ENCODE peak calls at places on chromosomes 7 and 10, in six cellular contexts. D is esophagus muscularis mucosa; W is CD8-positive, alpha-beta T cell; K is fibroblast of the aortic adventitia; B is brain microvascular endothelial cell; H is astrocyte of the spinal cord. P is an unnamed sample.

GRCh38 chr7:36794689-36795088 is 70.4 kb upstream of the AOAH start:
- DNase-seq in H (no peak), W (no peak), B (no peak), K (no peak), D (peak), P (no peak)

GRCh38 chr10:113015201-113015600 is 65.2 kb downstream of the TCF7L2 start:
- DNase-seq in H (no peak), K (no peak), D (no peak), B (no peak), W (no peak), P (no peak)

GRCh38 chr7:64045301-64046040 is at the start of gene ZNF727:
- DNase-seq in W (no peak), K (no peak), H (no peak), D (no peak), B (no peak), P (no peak)

GRCh38 chr10:129057856-129058663 is 409.0 kb upstream of the MGMT start:
- DNase-seq in W (peak), D (peak), H (no peak), B (no peak), K (no peak), P (no peak)

GRCh38 chr10:31921031-31921430 is 7.6 kb downstream of the ARHGAP12 start:
- DNase-seq in D (no peak), H (no peak), W (no peak), K (no peak), B (no peak), P (no peak)

GRCh38 chr10:131452926-131453771 is 141.6 kb upstream of the TCERG1L start:
- DNase-seq in B (no peak), H (no peak), D (no peak), K (no peak), W (no peak), P (peak)

GRCh38 chr7:33933611-33934281 is 28.4 kb downstream of the BMPER start:
- DNase-seq in B (peak), D (no peak), H (peak), K (peak), W (no peak), P (no peak)

GRCh38 chr7:129468087-129468486 is 33.9 kb downstream of the STRIP2 start:
- DNase-seq in W (no peak), B (peak), D (no peak), K (peak), H (peak), P (no peak)

GRCh38 chr7:133233142-133233541 is 19.7 kb upstream of the EXOC4 start:
- DNase-seq in H (no peak), K (no peak), B (no peak), W (no peak), D (no peak), P (no peak)

GRCh38 chr10:70910486-70911350 is 22.4 kb upstream of the PCBD1 start:
- DNase-seq in D (no peak), B (no peak), K (no peak), H (no peak), W (no peak), P (no peak)

GRCh38 chr7:47786557-47787248 is 161.6 kb downstream of the PKD1L1 start:
- DNase-seq in B (peak), D (peak), W (no peak), H (peak), K (peak), P (peak)

GRCh38 chr10:129870926-129871660 is 93.0 kb downstream of the EBF3 start:
- DNase-seq in H (no peak), B (no peak), D (no peak), K (no peak), W (no peak), P (no peak)

GRCh38 chr10:44974628-44975431 is 3.8 kb downstream of the DEPP1 start:
- DNase-seq in B (peak), H (peak), K (peak), D (no peak), W (peak), P (peak)

GRCh38 chr7:66213637-66214036 is 8.5 kb downstream of the TPST1 start:
- DNase-seq in B (no peak), H (no peak), K (peak), W (no peak), D (no peak), P (no peak)

GRCh38 chr7:108824840-108825540 is 255.3 kb downstream of the DNAJB9 start:
- DNase-seq in K (peak), W (no peak), H (peak), D (no peak), B (peak), P (no peak)

GRCh38 chr10:118216526-118217035 is 125.5 kb downstream of the FAM204A start:
- DNase-seq in H (no peak), B (no peak), K (no peak), W (no peak), D (no peak), P (no peak)

GRCh38 chr7:130393799-130394411 is 13.6 kb downstream of the CPA1 start:
- DNase-seq in K (no peak), W (no peak), B (no peak), H (no peak), D (peak), P (no peak)

GRCh38 chr10:68586622-68587325 is 26.6 kb downstream of the TET1 start:
- DNase-seq in B (no peak), K (no peak), D (no peak), W (no peak), H (no peak), P (no peak)

GRCh38 chr7:16708980-16709379 is 44.6 kb upstream of the TSPAN13 start:
- DNase-seq in K (peak), D (no peak), W (no peak), H (peak), B (peak), P (no peak)

GRCh38 chr7:11416641-11417040 is 415.4 kb downstream of the THSD7A start:
- DNase-seq in W (no peak), K (no peak), H (no peak), D (no peak), B (no peak), P (no peak)

GRCh38 chr10:28715246-28715645 is 37.9 kb downstream of the BAMBI start:
- DNase-seq in H (no peak), W (no peak), D (no peak), K (no peak), B (no peak), P (no peak)

GRCh38 chr7:148994576-148994975 is 33.7 kb downstream of the PDIA4 start:
- DNase-seq in D (no peak), K (no peak), B (no peak), H (no peak), W (no peak), P (no peak)

GRCh38 chr7:5479133-5479745 is 55.6 kb upstream of the TNRC18 start:
- DNase-seq in B (peak), D (no peak), H (peak), W (no peak), K (peak), P (no peak)

GRCh38 chr7:114088541-114088940 is 169.7 kb upstream of the PPP1R3A start:
- DNase-seq in W (no peak), B (no peak), K (no peak), D (no peak), H (no peak), P (no peak)

GRCh38 chr7:78863248-78863647 is 590.2 kb downstream of the MAGI2 start:
- DNase-seq in W (no peak), H (no peak), B (no peak), D (no peak), K (no peak), P (no peak)

GRCh38 chr10:132329565-132330485 is 2.2 kb upstream of the LRRC27 start:
- DNase-seq in W (no peak), B (peak), H (peak), D (no peak), K (peak), P (peak)

GRCh38 chr7:143230602-143231457 is 9.0 kb downstream of the TAS2R40 start:
- DNase-seq in K (no peak), W (no peak), H (no peak), B (no peak), D (no peak), P (no peak)

GRCh38 chr7:114886241-114886640 is 35.7 kb upstream of the MDFIC start:
- DNase-seq in K (no peak), W (no peak), B (no peak), H (no peak), D (no peak), P (no peak)

GRCh38 chr7:45324683-45325237 is 167.2 kb downstream of the RAMP3 start:
- DNase-seq in W (no peak), B (no peak), H (no peak), K (no peak), D (no peak), P (no peak)

GRCh38 chr7:12350971-12351370 is 52.7 kb downstream of the VWDE start:
- DNase-seq in B (no peak), W (no peak), K (no peak), H (no peak), D (no peak), P (no peak)

GRCh38 chr10:69721690-69722310 is 79.9 kb upstream of the COL13A1 start:
- DNase-seq in K (peak), H (peak), D (no peak), B (peak), W (no peak), P (no peak)

GRCh38 chr7:151711906-151712771 is 164.8 kb downstream of the PRKAG2 start:
- DNase-seq in K (no peak), W (no peak), D (no peak), B (no peak), H (no peak), P (no peak)

GRCh38 chr7:5510426-5511045 is 86.9 kb upstream of the TNRC18 start:
- DNase-seq in K (no peak), W (no peak), H (no peak), B (no peak), D (no peak), P (no peak)

GRCh38 chr7:28979791-28980190 is 21.7 kb upstream of the TRIL start:
- DNase-seq in H (no peak), D (peak), B (no peak), K (no peak), W (no peak), P (no peak)

GRCh38 chr10:100370561-100370975 is 23.5 kb downstream of the SCD start:
- DNase-seq in H (peak), W (peak), B (no peak), D (no peak), K (peak), P (no peak)

GRCh38 chr10:118102116-118102515 is 55.4 kb upstream of the RAB11FIP2 start:
- DNase-seq in B (no peak), H (no peak), D (no peak), W (no peak), K (no peak), P (no peak)

GRCh38 chr7:119983468-119983867 is 289.5 kb upstream of the KCND2 start:
- DNase-seq in K (no peak), D (no peak), B (no peak), W (no peak), H (no peak), P (no peak)

GRCh38 chr7:64640504-64640903 is 25.4 kb upstream of the ZNF107 start:
- DNase-seq in D (no peak), H (no peak), K (no peak), W (no peak), B (no peak), P (no peak)

GRCh38 chr7:84786073-84786472 is 400.8 kb downstream of the SEMA3D start:
- DNase-seq in W (no peak), B (no peak), D (no peak), H (no peak), K (no peak), P (no peak)

GRCh38 chr10:102225646-102226541 is at the start of gene ELOVL3:
- DNase-seq in W (peak), B (peak), K (peak), D (peak), H (peak), P (peak)
- H3K4me3 ChIP-seq in W (peak), B (peak), K (peak), D (peak), H (no peak), P (peak)

GRCh38 chr7:87212478-87212877 is 7.1 kb downstream of the TMEM243 start:
- DNase-seq in W (no peak), K (no peak), D (no peak), H (no peak), B (no peak), P (no peak)

GRCh38 chr7:87213252-87213651 is 6.3 kb downstream of the TMEM243 start:
- DNase-seq in H (no peak), K (no peak), W (no peak), D (no peak), B (no peak), P (no peak)

GRCh38 chr7:87215051-87215450 is 4.5 kb downstream of the TMEM243 start:
- DNase-seq in D (no peak), W (no peak), K (no peak), B (no peak), H (no peak), P (no peak)

GRCh38 chr7:87216701-87217508 is 2.6 kb downstream of the TMEM243 start:
- DNase-seq in D (no peak), W (peak), K (no peak), H (no peak), B (no peak), P (no peak)

GRCh38 chr7:87213801-87214200 is 5.7 kb downstream of the TMEM243 start:
- DNase-seq in B (no peak), H (no peak), W (no peak), D (no peak), K (peak), P (no peak)
- H3K4me3 ChIP-seq in B (no peak), H (no peak), W (no peak), D (no peak), K (no peak), P (no peak)

DNA sequence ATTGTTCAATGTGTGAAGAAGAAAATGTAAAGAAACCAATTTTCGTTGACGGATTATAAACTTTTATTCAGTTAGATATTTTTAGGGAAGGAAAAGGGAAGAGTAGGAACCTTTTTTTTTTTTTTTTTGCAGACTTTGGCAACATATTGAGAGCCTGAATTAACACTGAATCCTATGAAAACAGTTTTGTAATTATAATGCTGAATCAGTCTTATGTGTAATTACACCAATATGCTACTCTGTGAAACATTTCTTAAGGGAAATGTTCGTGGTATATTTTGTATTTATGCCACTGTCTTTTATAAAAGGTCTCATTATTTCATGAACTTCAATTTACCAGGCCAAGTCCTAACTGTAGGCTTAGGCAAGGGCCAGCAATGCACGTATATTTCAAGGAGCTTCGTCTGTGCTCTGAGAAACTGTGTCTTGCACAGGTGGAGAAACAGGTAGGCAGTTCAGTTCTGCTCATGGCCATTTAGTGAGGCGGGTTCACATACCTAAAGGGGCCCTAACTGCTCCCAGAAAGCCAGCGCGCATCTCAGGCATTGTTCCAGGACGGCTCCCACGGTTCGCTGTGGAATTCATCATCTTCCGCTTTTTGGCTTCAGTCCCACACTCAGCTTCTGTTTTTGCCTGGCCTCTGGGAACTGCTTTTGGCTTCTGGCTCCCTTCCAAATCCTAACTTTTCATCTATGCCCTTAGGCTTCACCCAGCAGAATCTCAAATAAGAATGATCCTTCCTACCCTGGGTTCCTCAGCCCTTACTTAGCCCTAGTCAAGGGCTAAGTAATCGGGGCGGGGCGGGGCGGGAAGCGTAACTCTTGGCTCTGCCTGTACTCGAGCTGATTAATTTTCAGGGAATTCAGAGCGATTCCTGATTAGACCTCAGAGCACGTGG is 106.0 kb downstream of the ST8SIA6 start:
- DNase-seq in W (no peak), K (peak), H (peak), B (peak), D (no peak), P (no peak)
- H3K4me3 ChIP-seq in W (no peak), K (peak), H (peak), B (peak), D (peak), P (peak)

DNA sequence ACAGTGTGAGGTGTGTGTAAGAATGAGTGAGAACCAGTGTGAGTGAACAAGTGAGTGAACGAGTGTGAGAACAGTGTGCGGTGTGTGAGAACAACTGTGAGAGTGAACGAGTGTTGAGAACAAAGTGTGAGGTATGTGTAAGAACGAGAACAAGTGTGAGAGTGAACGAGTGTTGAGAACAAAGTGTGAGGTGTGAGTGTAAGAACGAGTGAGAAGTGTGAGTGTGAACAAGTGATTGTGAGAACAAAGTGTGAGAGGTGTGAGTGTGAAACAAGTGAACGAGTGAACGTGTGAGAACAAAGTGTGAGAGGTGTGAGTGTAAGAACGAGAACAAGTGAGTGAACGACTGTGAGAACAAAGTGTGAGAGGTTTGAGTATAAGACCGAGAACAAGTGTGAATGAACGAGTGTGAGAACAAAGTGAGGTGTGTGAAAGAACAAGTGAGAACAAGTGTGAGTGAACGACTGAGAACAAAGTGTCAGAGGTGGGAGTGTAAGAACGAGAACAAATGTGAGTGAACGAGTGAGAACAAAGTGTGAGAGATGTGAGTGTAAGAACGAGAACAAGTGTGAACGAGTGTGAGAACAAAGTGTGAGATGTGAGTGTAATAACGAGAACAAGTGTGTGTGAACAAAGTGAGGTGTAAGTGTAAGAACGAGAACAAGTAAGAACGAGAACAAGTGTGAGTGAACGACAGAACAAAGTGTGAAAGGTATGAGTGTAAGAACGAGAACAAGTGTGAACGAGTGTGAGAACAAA is 47.9 kb downstream of the ESYT2 start:
- DNase-seq in H (no peak), D (no peak), W (no peak), K (no peak), B (no peak), P (no peak)
- H3K4me3 ChIP-seq in H (no peak), D (no peak), W (no peak), K (no peak), B (no peak), P (no peak)